ENCODE peak calls at places on chromosomes 2 and 18, in five cellular contexts. E is H9, F is fibroblast of lung, V is heart right ventricle, A is WTC11. X is an unnamed sample.

GRCh38 chr2:99707592-99707991 is 217.8 kb upstream of the REV1 start:
- DNase-seq in F (peak), V (no peak), A (no peak), E (no peak), X (no peak)

GRCh38 chr18:48053881-48054586 is 123.6 kb upstream of the SMAD2 start:
- DNase-seq in V (no peak), E (no peak), F (no peak), A (no peak), X (no peak)

GRCh38 chr2:240463274-240463865 is 27.9 kb downstream of the GPC1 start:
- DNase-seq in V (peak), E (peak), A (no peak), F (no peak), X (no peak)

GRCh38 chr18:13039806-13040205 is 48.6 kb downstream of the CEP192 start:
- DNase-seq in F (no peak), V (no peak), E (no peak), A (no peak), X (no peak)

GRCh38 chr2:234765315-234765714 is 186.5 kb upstream of the SH3BP4 start:
- DNase-seq in F (no peak), V (no peak), E (no peak), A (no peak), X (no peak)

GRCh38 chr18:25561923-25562322 is 210.0 kb upstream of the ZNF521 start:
- DNase-seq in F (peak), V (no peak), A (peak), E (no peak), X (peak)

GRCh38 chr2:197704434-197705142 is 581 bp upstream of the MARS2 start:
- DNase-seq in F (no peak), E (no peak), A (no peak), V (no peak), X (no peak)

GRCh38 chr2:215542690-215543089 is 106.8 kb upstream of the FN1 start:
- DNase-seq in F (peak), E (no peak), A (no peak), V (no peak), X (no peak)

GRCh38 chr2:240920783-240921231 is 14.7 kb downstream of the CROCC2 start:
- DNase-seq in E (no peak), F (no peak), V (no peak), A (no peak), X (no peak)

GRCh38 chr18:26301681-26302080 is 75.4 kb downstream of the TAF4B start:
- DNase-seq in E (no peak), F (peak), V (no peak), A (no peak), X (no peak)

GRCh38 chr2:196594158-196594557 is 45.4 kb upstream of the CCDC150 start:
- DNase-seq in E (no peak), V (no peak), A (no peak), F (no peak), X (no peak)

GRCh38 chr18:73975266-73975665 is 172.4 kb downstream of the FBXO15 start:
- DNase-seq in A (no peak), E (no peak), V (no peak), F (peak), X (no peak)

GRCh38 chr2:65130440-65131175 is 702 bp upstream of the RAB1A start:
- DNase-seq in F (no peak), E (no peak), V (no peak), A (no peak), X (no peak)

GRCh38 chr2:236794074-236794473 is 224.4 kb downstream of the ACKR3 start:
- DNase-seq in A (no peak), F (peak), V (no peak), E (no peak), X (no peak)

GRCh38 chr18:37577051-37577611 is 11.5 kb upstream of the CELF4 start:
- DNase-seq in E (peak), V (peak), A (peak), F (no peak), X (no peak)

GRCh38 chr2:5290911-5291546 is 401.2 kb upstream of the SOX11 start:
- DNase-seq in E (no peak), F (no peak), A (no peak), V (no peak), X (no peak)
- TF ChIP-seq CTCF in E (no peak), F (no peak), A (no peak), V (no peak), X (no peak)

GRCh38 chr2:218125626-218126080 is at the start of gene CXCR2:
- DNase-seq in A (no peak), V (no peak), E (peak), F (no peak), X (no peak)
- TF ChIP-seq CTCF in A (no peak), V (no peak), E (peak), F (no peak), X (no peak)

DNA sequence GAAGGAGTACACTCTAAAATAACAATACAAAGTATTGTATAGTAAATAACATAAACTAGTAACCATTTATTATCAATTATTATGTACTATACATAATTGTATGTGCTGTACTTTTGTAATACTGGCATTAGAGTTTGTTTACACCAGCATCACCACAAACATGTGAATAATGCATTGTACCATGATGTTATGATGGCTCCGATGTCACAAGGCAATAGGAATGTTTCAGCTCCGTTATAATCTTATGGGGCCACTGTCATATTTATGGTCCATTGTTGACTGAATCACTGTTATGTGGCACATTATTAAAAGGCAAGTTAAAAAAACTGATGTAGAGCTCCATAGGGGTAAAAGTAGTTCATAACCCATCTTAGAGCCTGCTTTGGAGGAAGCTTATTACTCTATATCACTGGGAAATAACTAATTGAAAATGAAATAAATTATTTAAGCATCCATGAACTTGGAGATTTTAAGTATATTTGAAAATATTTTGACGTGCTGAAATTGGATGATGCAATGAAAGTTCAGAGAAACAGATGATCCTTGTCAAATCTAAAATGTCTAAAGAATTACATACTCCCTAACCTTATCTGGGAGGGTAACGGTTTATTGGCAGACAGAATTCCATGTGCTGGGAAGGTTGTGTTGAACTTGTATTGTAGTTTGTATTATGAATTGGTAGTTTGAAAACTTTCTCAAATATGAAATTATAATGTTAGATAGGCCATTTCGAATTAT is 2.4 kb downstream of the SKA1 start:
- DNase-seq in V (no peak), F (no peak), A (no peak), E (no peak), X (no peak)
- TF ChIP-seq CTCF in V (no peak), F (no peak), A (no peak), E (no peak), X (no peak)

GRCh38 chr2:129885735-129886134 is 93.7 kb upstream of the RAB6C start:
- DNase-seq in V (no peak), F (no peak), E (peak), A (peak), X (no peak)
- TF ChIP-seq CTCF in V (no peak), F (no peak), E (peak), A (no peak), X (no peak)

GRCh38 chr2:188456114-188456909 is 164.6 kb downstream of the GULP1 start:
- DNase-seq in A (peak), E (peak), F (no peak), V (no peak), X (no peak)
- TF ChIP-seq CTCF in A (peak), E (peak), F (no peak), V (no peak), X (no peak)

GRCh38 chr18:8424481-8424880 is 184.8 kb upstream of the RAB12 start:
- DNase-seq in F (peak), V (no peak), E (no peak), A (no peak), X (no peak)

GRCh38 chr18:8427339-8427738 is 181.9 kb upstream of the RAB12 start:
- DNase-seq in F (no peak), V (no peak), A (no peak), E (no peak), X (no peak)

GRCh38 chr18:8424917-8425725 is 184.1 kb upstream of the RAB12 start:
- DNase-seq in V (no peak), E (no peak), F (peak), A (no peak), X (no peak)

GRCh38 chr18:8428951-8429350 is 180.3 kb upstream of the RAB12 start:
- DNase-seq in A (no peak), E (no peak), V (no peak), F (no peak), X (no peak)

GRCh38 chr18:8426401-8426800 is 182.8 kb upstream of the RAB12 start:
- DNase-seq in A (peak), V (no peak), F (no peak), E (peak), X (peak)
- TF ChIP-seq CTCF in A (peak), V (no peak), F (peak), E (peak), X (peak)

GRCh38 chr2:239287461-239287860 is 113.4 kb downstream of the HDAC4 start:
- DNase-seq in F (peak), A (no peak), V (no peak), E (no peak), X (no peak)

GRCh38 chr2:239288237-239288636 is 112.6 kb downstream of the HDAC4 start:
- DNase-seq in A (no peak), V (no peak), F (no peak), E (no peak), X (no peak)

GRCh38 chr2:239289545-239289944 is 111.3 kb downstream of the HDAC4 start:
- DNase-seq in F (no peak), A (no peak), V (no peak), E (no peak), X (no peak)

GRCh38 chr2:239290618-239291504 is 110.0 kb downstream of the HDAC4 start:
- DNase-seq in E (no peak), F (peak), A (peak), V (no peak), X (no peak)

DNA sequence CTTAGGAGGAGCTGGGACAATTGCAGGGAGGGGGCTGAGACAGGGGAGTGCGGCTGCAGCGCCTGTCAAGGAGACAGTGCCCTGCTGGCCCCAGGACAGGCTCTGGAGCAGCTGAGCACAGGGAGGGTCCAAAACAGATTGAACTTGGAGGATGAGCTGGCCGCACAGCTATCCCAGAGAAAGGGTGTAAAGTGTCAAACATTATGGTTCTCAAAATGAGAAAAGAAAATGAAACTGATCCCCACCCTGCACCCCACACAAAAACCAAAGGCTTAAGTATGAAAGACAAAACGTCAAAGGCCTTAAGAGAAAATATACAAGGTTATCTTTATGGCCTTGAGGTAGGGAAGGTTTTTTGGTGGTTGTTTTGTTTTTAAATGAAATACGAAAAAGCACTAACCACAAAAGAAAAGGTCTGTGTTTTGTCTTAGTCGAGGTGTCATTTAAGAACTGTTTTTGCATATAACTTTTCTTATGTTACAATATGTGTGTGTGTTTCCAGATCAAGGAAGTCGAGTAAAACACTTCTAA is 111.8 kb downstream of the HDAC4 start:
- DNase-seq in F (no peak), V (no peak), E (no peak), A (no peak), X (no peak)
- TF ChIP-seq CTCF in F (no peak), V (no peak), E (no peak), A (no peak), X (no peak)